ENCODE peak calls at places on chromosomes 4 and X, in six cellular contexts. J, L, T, W, Y and D are unnamed samples.
A peak's percentile ranks its signal among the peaks of the same experiment; 100 is the strongest.

GRCh38 chrX:64188901-64189300 is 16.6 kb downstream of the AMER1 start:
- DNase-seq in Y (no peak), T (no peak), J (no peak), W (no peak), L (no peak), D (no peak)

GRCh38 chrX:17860811-17861495 is at the start of gene RAI2:
- DNase-seq in W (no peak), J (peak; percentile 75), T (peak; percentile 25), Y (no peak), L (peak; percentile 55), D (no peak)

GRCh38 chrX:35289952-35290351 is 347.4 kb downstream of the FAM47B start:
- DNase-seq in J (no peak), L (no peak), T (no peak), W (no peak), Y (no peak), D (no peak)

GRCh38 chr4:84063618-84064017 is 435.5 kb downstream of the NKX6-1 start:
- DNase-seq in Y (no peak), J (no peak), L (no peak), T (no peak), W (no peak), D (no peak)

GRCh38 chrX:12988797-12989196 is 13.9 kb downstream of the TMSB4X start:
- DNase-seq in L (no peak), T (no peak), Y (no peak), J (no peak), W (peak; percentile 66), D (no peak)

GRCh38 chr4:168803727-168804126 is 206.3 kb downstream of the CBR4 start:
- DNase-seq in L (no peak), J (no peak), T (no peak), Y (no peak), W (peak; percentile 63), D (peak; percentile 70)

GRCh38 chr4:99013402-99013843 is 17.9 kb downstream of the METAP1 start:
- DNase-seq in L (no peak), T (peak; percentile 43), J (no peak), W (peak; percentile 30), Y (no peak), D (no peak)

GRCh38 chr4:146472404-146472803 is 49.3 kb downstream of the SLC10A7 start:
- DNase-seq in J (peak; percentile 42), T (no peak), W (no peak), L (no peak), Y (no peak), D (no peak)

GRCh38 chr4:10706236-10706635 is 21.7 kb upstream of the CLNK start:
- DNase-seq in L (no peak), T (no peak), W (no peak), J (no peak), Y (no peak), D (no peak)

GRCh38 chrX:30615229-30615628 is 37.7 kb upstream of the TASL start:
- DNase-seq in L (no peak), W (peak; percentile 28), J (no peak), Y (no peak), T (no peak), D (no peak)

GRCh38 chrX:70908541-70908940 is at the start of gene TEX11:
- DNase-seq in T (no peak), Y (no peak), L (no peak), J (no peak), W (no peak), D (no peak)

GRCh38 chr4:101596786-101597185 is 193.7 kb upstream of the BANK1 start:
- DNase-seq in Y (no peak), T (no peak), L (no peak), J (no peak), W (no peak), D (no peak)

GRCh38 chrX:3712080-3712869 is 1.2 kb downstream of the PRKX start:
- DNase-seq in T (peak; percentile 30), J (no peak), Y (no peak), W (peak; percentile 51), L (no peak), D (no peak)

GRCh38 chrX:93319604-93320003 is 353.8 kb downstream of the NAP1L3 start:
- DNase-seq in L (no peak), W (no peak), Y (no peak), J (no peak), T (no peak), D (no peak)

GRCh38 chrX:128439159-128439558 is 387.0 kb upstream of the ACTRT1 start:
- DNase-seq in Y (no peak), W (no peak), T (no peak), L (no peak), J (no peak), D (no peak)

GRCh38 chr4:46837639-46838038 is 71.4 kb downstream of the COX7B2 start:
- DNase-seq in T (no peak), J (no peak), L (no peak), W (no peak), Y (no peak), D (no peak)

GRCh38 chr4:122163767-122164166 is 11.6 kb downstream of the BLTP1 start:
- DNase-seq in L (no peak), T (no peak), Y (no peak), J (no peak), W (peak; percentile 4), D (no peak)

GRCh38 chr4:2924765-2925301 is 38.4 kb downstream of the NOP14 start:
- DNase-seq in Y (no peak), W (no peak), T (no peak), L (peak; percentile 40), J (no peak), D (no peak)

GRCh38 chr4:110586137-110586850 is 36.6 kb downstream of the PITX2 start:
- DNase-seq in W (peak; percentile 75), T (no peak), Y (peak; percentile 4), J (peak; percentile 37), L (no peak), D (peak; percentile 44)

GRCh38 chr4:138300616-138301015 is 58.5 kb upstream of the SLC7A11 start:
- DNase-seq in W (peak; percentile 1), Y (no peak), L (no peak), T (no peak), J (no peak), D (no peak)

GRCh38 chr4:114598191-114599121 is at the start of gene UGT8:
- DNase-seq in J (peak; percentile 77), T (no peak), L (peak; percentile 69), W (peak; percentile 8), Y (no peak), D (no peak)

GRCh38 chr4:126604273-126604867 is 1028.4 kb upstream of the INTU start:
- DNase-seq in T (no peak), W (peak; percentile 62), L (no peak), Y (no peak), J (peak; percentile 53), D (no peak)

GRCh38 chrX:20317873-20318272 is 51.2 kb upstream of the RPS6KA3 start:
- DNase-seq in W (peak; percentile 1), J (no peak), T (no peak), L (no peak), Y (no peak), D (no peak)

GRCh38 chr4:109011241-109012031 is 248.6 kb upstream of the ETNPPL start:
- DNase-seq in Y (no peak), T (no peak), L (no peak), W (peak; percentile 36), J (no peak), D (no peak)

GRCh38 chr4:78661923-78662521 is 110.5 kb downstream of the ANXA3 start:
- DNase-seq in W (peak; percentile 78), L (no peak), Y (no peak), T (no peak), J (no peak), D (no peak)

GRCh38 chrX:19342331-19342906 is 1.3 kb upstream of the PDHA1 start:
- DNase-seq in T (no peak), Y (no peak), W (peak; percentile 14), L (no peak), J (no peak), D (no peak)

GRCh38 chrX:152405561-152405960 is 45.6 kb downstream of the GABRA3 start:
- DNase-seq in Y (no peak), L (no peak), W (no peak), T (no peak), J (no peak), D (no peak)

GRCh38 chr4:95129708-95130343 is 372.1 kb downstream of the BMPR1B start:
- DNase-seq in W (peak; percentile 99), T (peak; percentile 42), Y (peak; percentile 94), L (no peak), J (no peak), D (peak; percentile 98)

GRCh38 chr4:38161208-38162113 is 201.3 kb downstream of the PTTG2 start:
- DNase-seq in J (no peak), L (no peak), W (no peak), T (no peak), Y (no peak), D (no peak)

GRCh38 chr4:152161676-152162330 is 374.1 kb downstream of the FBXW7 start:
- DNase-seq in J (no peak), L (no peak), Y (no peak), W (peak; percentile 28), T (no peak), D (no peak)

GRCh38 chr4:143291334-143291733 is 45.3 kb upstream of the GAB1 start:
- DNase-seq in W (no peak), Y (no peak), J (no peak), L (no peak), T (no peak), D (no peak)
- H3K4me3 ChIP-seq in W (no peak overlapping the region), Y (no peak overlapping the region), J (no peak overlapping the region), L (no peak overlapping the region), T (no peak overlapping the region), D (no peak overlapping the region)

GRCh38 chrX:104165894-104166734 is at the start of gene FAM199X:
- DNase-seq in W (peak; percentile 92), T (peak; percentile 87), L (peak; percentile 94), Y (peak; percentile 38), J (peak; percentile 90), D (no peak)
- TF ChIP-seq CTCF in W (peak; percentile 55), T (peak; percentile 80), L (peak; percentile 69), Y (peak; percentile 70), J (peak; percentile 51), D (peak; percentile 73)

DNA sequence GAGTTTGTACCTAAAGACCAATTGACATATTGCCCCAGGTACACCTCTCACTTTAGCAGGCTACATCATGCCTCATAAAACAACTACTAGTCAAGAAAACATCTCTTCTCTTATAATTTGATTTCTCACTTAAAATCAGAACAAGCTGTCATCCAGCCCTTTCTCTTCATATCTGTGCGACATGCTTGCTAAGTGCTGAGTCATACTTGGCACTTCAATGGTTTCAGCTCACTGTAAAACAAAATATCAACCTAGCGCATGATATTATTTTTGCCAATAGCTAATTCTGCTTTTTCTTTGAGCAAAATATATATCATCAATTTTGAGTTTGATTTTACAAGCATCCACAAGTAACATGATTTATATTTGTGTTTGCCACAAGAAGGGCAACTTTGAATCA is 27.9 kb upstream of the FUNDC1 start:
- DNase-seq in J (no peak), T (no peak), W (peak; percentile 39), L (no peak), Y (no peak), D (no peak)
- H3K4me3 ChIP-seq in J (no peak overlapping the region), T (no peak overlapping the region), W (no peak overlapping the region), L (no peak overlapping the region), Y (no peak overlapping the region), D (no peak overlapping the region)

DNA sequence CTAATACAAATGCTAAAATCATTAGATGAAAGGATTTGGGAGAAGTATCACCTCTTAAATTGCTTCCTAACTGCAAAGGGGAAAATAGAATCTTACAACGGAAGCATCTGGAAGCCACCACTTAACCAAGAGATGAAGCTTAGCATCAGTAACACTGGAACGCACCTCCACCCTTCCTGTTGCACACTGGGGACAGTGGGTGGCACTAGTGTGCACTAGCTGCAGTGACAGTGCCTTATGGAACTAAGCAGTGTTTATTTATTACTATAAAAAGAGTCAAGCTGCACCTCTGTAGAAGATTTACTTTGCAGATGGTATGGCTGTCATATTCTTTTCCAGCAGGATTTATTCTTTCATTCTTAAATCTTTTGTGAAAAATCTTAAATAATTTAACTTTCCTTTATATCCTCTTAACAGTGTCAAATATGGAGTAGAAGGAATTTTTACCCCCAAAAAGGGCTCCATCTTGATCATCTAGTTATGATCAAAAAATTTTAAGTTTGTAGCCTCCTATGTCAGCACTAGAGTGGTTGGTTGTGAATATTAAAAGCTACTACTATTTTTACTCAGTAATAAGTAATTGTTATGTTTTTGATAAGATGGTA is 76.7 kb downstream of the SCD5 start:
- DNase-seq in W (no peak), T (no peak), L (no peak), Y (no peak), J (peak; percentile 64), D (no peak)
- TF ChIP-seq CTCF in W (peak; percentile 30), T (peak; percentile 41), L (peak; percentile 59), Y (peak; percentile 62), J (peak; percentile 69), D (peak; percentile 51)